ENCODE peak calls at places on chromosomes 13 and 19, in six cellular contexts. E, T, K, M, Y and N are unnamed samples.
A peak's percentile ranks its signal among the peaks of the same experiment; 100 is the strongest.

GRCh38 chr13:99982021-99982740 is 597 bp downstream of the ZIC2 start:
- DNase-seq in E (no peak), T (no peak), K (no peak), M (no peak), Y (no peak), N (no peak)

GRCh38 chr13:34547929-34548328 is 394.1 kb upstream of the NBEA start:
- DNase-seq in E (no peak), T (no peak), K (no peak), M (no peak), Y (no peak), N (no peak)

GRCh38 chr19:51338563-51339312 is 3.2 kb downstream of the VSIG10L start:
- DNase-seq in E (peak; percentile 83), T (peak; percentile 91), K (peak; percentile 49), M (peak; percentile 87), Y (peak; percentile 86), N (peak; percentile 92)

GRCh38 chr13:49855930-49856329 is 63.4 kb upstream of the KPNA3 start:
- DNase-seq in E (no peak), T (no peak), K (no peak), M (no peak), Y (no peak), N (no peak)

GRCh38 chr19:33344210-33344609 is 29.3 kb upstream of the CEBPG start:
- DNase-seq in E (no peak), T (no peak), K (no peak), M (peak; percentile 20), Y (no peak), N (no peak)

GRCh38 chr13:31160857-31161582 is 684 bp downstream of the HSPH1 start:
- DNase-seq in E (peak; percentile 57), T (peak; percentile 11), K (peak; percentile 4), M (peak; percentile 28), Y (peak; percentile 68), N (peak; percentile 76)

GRCh38 chr13:99265162-99265822 is 7.1 kb upstream of the GPR18 start:
- DNase-seq in E (no peak), T (no peak), K (no peak), M (no peak), Y (no peak), N (no peak)

GRCh38 chr13:106533101-106533939 is 2.1 kb downstream of the EFNB2 start:
- DNase-seq in E (peak; percentile 78), T (no peak), K (no peak), M (peak; percentile 76), Y (no peak), N (peak; percentile 77)

GRCh38 chr19:48556163-48556562 is 4.2 kb downstream of the SULT2B1 start:
- DNase-seq in E (no peak), T (no peak), K (no peak), M (no peak), Y (no peak), N (no peak)

GRCh38 chr13:113178070-113178895 is 19.8 kb downstream of the PROZ start:
- DNase-seq in E (no peak), T (no peak), K (no peak), M (no peak), Y (no peak), N (no peak)

GRCh38 chr13:90717451-90717936 is 630.0 kb upstream of the MIR17HG start:
- DNase-seq in E (no peak), T (no peak), K (no peak), M (no peak), Y (no peak), N (no peak)

DNA sequence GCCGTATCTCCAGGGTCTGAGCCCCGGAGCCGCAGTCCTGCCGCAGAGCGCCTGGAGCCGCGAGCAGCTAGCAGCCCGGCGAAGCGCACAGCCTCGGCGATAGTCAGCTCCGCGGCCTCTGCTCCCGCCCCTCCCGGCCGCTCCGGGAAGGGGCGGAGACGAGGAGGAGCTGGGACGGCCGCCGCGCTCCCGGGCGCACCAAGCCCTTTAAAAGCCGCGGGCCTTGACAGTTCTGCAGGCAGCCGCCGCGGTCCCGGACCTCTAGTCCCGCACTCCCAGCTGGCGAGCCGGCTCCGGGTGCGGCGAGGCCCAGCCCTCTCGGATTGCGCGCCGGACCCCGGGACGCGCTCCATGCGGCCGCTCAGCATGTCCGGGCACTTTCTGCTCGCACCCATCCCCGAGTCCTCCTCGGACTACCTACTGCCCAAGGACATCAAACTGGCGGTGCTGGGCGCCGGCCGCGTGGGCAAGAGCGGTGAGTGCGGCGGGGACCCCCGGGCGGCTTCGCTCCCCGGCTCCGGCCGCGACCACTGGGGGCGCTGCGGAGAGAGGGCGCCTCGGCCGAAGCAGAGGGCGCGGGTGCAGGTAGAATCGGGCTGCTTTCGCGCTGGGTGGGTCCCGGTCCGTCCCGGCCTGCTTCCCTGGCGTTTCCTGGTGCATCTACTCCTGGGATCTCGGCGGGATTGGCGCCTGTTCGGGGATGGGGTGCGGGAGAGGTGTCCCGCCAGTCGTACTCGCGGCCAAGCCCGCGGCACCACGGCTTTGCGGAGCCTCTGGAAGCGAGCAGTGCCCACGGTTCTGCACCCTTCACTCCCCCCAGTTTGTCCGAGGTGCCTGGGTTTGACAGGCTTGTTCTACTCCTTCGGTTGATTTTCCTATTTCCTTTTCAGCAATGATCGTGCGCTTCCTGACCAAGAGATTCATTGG is at the start of gene RASL11A:
- DNase-seq in E (peak; percentile 83), T (peak; percentile 82), K (peak; percentile 17), M (peak; percentile 86), Y (peak; percentile 69), N (peak; percentile 93)
- H3K4me1 ChIP-seq in E (peaks cover 4% of the 10 kb centered on the region), T (peaks cover 3% of the 10 kb centered on the region), K (peaks cover 78% of the 10 kb centered on the region), M (peaks cover 8% of the 10 kb centered on the region), Y (peaks cover 16% of the 10 kb centered on the region), N (peaks cover 4% of the 10 kb centered on the region)

GRCh38 chr13:85266771-85267170 is 532.4 kb downstream of the SLITRK6 start:
- DNase-seq in E (no peak), T (no peak), K (no peak), M (no peak), Y (no peak), N (no peak)

GRCh38 chr13:85266331-85266730 is 532.9 kb downstream of the SLITRK6 start:
- DNase-seq in E (no peak), T (no peak), K (no peak), M (no peak), Y (no peak), N (no peak)

GRCh38 chr13:85260896-85261295 is 538.3 kb downstream of the SLITRK6 start:
- DNase-seq in E (no peak), T (no peak), K (no peak), M (no peak), Y (no peak), N (no peak)

GRCh38 chr13:85265296-85265695 is 533.9 kb downstream of the SLITRK6 start:
- DNase-seq in E (no peak), T (no peak), K (no peak), M (no peak), Y (no peak), N (no peak)

DNA sequence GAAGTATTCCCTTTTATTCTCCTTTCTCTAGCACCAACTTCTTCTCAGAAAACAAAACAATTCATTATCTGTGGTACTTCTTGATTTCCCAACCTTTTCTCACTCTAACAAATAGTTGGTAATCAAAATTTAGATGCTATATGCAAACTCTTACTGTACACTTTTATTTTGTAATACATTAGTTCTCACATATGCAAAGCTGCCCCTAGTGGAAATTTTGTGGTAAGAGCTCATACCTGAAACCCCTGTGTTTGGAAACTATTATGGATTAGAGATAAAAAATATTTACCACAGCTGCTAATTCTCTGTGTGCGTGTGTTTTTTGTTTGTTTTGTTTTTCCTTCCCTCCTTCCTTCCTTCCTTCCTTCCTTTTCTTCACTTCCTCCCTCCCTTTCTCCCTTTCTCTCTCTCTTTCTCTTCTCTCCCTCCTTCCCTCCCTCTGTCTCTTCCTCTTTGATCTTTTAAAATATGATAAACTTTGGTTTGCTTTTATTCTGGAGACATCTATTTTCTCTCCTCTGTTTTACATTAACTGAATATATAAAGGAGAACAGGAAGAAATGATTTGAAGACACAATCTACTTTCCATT is 537.4 kb downstream of the SLITRK6 start:
- DNase-seq in E (no peak), T (no peak), K (no peak), M (no peak), Y (no peak), N (no peak)
- TF ChIP-seq CTCF in E (no peak), T (no peak), K (peak; percentile 36), M (no peak), Y (peak; percentile 48), N (no peak)

DNA sequence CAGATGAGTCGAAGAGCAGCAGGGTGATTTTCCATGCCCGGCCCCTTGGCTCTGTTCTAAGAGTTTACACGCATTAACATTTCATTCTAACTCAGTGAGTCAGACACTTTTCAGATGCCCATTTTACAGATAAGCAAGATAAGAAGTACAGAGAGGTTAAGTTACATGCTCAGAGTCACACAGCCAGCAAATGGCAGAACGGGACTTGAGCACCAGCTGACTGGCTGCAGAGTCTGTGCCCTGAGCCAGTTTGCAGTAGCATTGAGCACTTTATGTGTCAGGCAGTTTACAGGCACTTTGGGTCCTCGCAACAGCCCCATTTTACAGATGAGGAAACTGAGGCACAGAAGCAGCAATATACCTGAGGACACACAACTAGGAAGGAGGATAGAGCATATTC is 19.0 kb downstream of the CCDC8 start:
- DNase-seq in E (no peak), T (no peak), K (no peak), M (no peak), Y (no peak), N (no peak)
- H3K27ac ChIP-seq in E (no peak overlapping the region), T (no peak overlapping the region), K (no peak overlapping the region), M (no peak overlapping the region), Y (no peak overlapping the region), N (no peak overlapping the region)

GRCh38 chr19:41861098-41861768 is 1.2 kb downstream of the RPS19 start:
- DNase-seq in E (no peak), T (no peak), K (no peak), M (no peak), Y (no peak), N (no peak)

GRCh38 chr19:41862445-41862986 is 2.5 kb downstream of the RPS19 start:
- DNase-seq in E (no peak), T (no peak), K (no peak), M (no peak), Y (peak; percentile 37), N (no peak)

GRCh38 chr19:41860419-41861097 is 503 bp downstream of the RPS19 start:
- DNase-seq in E (no peak), T (no peak), K (no peak), M (no peak), Y (peak; percentile 37), N (no peak)

GRCh38 chr19:41863209-41863931 is 3.3 kb downstream of the RPS19 start:
- DNase-seq in E (no peak), T (no peak), K (no peak), M (no peak), Y (no peak), N (no peak)

GRCh38 chr19:41861846-41862245 is 1.8 kb downstream of the RPS19 start:
- DNase-seq in E (no peak), T (no peak), K (no peak), M (no peak), Y (no peak), N (no peak)
- H3K4me1 ChIP-seq in E (peaks cover 22% of the 10 kb centered on the region), T (peaks cover 30% of the 10 kb centered on the region), K (peaks cover 69% of the 10 kb centered on the region), M (peaks cover 27% of the 10 kb centered on the region), Y (peaks cover 66% of the 10 kb centered on the region), N (peaks cover 38% of the 10 kb centered on the region)

DNA sequence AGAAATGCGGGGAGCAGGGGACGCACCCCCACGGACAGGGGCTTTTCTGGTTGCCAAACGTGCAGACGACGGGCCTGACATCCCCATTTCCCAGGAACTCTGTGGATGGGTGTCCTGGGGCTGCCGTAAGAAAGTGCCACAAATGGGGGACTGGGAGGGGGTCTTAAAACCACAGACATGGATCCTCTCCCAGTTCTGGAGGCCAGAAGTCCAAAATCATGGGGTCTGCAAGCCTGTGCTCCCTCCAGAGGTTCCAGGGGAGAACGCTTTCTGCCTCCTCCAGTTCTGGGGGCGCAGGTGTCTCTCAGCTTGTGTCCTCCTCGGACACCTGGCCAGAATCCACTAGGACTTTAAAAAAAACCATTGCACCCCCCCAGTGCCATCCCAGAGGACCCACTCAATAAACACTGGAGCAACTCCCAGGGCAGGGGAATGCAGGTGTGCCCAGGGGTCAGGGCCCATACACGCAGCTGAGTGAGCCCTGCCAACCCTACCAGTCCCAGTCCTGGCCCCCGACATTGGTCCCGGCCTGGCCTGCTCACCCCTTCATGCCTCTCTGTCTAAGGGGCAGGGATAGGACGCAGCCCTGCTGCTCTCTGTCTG is 103.9 kb downstream of the GADD45B start:
- DNase-seq in E (no peak), T (no peak), K (no peak), M (no peak), Y (no peak), N (peak; percentile 66)
- TF ChIP-seq CTCF in E (no peak), T (no peak), K (no peak), M (no peak), Y (no peak), N (peak; percentile 1)